ENCODE peak calls at places on chromosomes 16 and 17, in nine cellular contexts. C is CD8-positive, alpha-beta memory T cell; P is amniotic epithelial cell; T is A549; V is activated CD4-positive, alpha-beta T cell treated with anti-CD3 and anti-CD28 coated beads for 1 hour; Q is adrenal gland; J is SJSA1; N is type B pancreatic cell; L is naive thymus-derived CD4-positive, alpha-beta T cell. K is an unnamed sample.

GRCh38 chr17:7479389-7480192 is at the start of gene ZBTB4:
- DNase-seq in C (peak; percentile 76), P (no peak), T (peak; percentile 69), V (peak; percentile 57), Q (peak; percentile 71), J (peak; percentile 55), N (no peak), L (peak; percentile 65), K (no peak)

GRCh38 chr17:4477286-4477791 is 21.3 kb upstream of the SPNS2 start:
- DNase-seq in C (no peak), P (no peak), T (no peak), V (no peak), Q (no peak), J (no peak), N (no peak), L (no peak), K (no peak)

GRCh38 chr16:75238132-75238852 is 13.1 kb downstream of the BCAR1 start:
- DNase-seq in C (no peak), P (peak; percentile 81), T (no peak), V (no peak), Q (peak; percentile 94), J (no peak), N (no peak), L (no peak), K (no peak)

GRCh38 chr16:88383401-88384221 is 852 bp downstream of the ZNF469 start:
- DNase-seq in C (no peak), P (peak; percentile 42), T (peak; percentile 72), V (no peak), Q (peak; percentile 32), J (peak; percentile 75), N (no peak), L (no peak), K (no peak)

GRCh38 chr17:76714822-76715461 is 4.2 kb upstream of the MXRA7 start:
- DNase-seq in C (peak; percentile 67), P (no peak), T (peak; percentile 57), V (peak; percentile 56), Q (peak; percentile 89), J (peak; percentile 82), N (no peak), L (peak; percentile 71), K (no peak)

GRCh38 chr16:81806696-81807095 is 27.6 kb downstream of the PLCG2 start:
- DNase-seq in C (no peak), P (no peak), T (no peak), V (no peak), Q (no peak), J (no peak), N (no peak), L (no peak), K (no peak)

GRCh38 chr16:2019500-2019899 is at the start of gene NPW:
- DNase-seq in C (no peak), P (no peak), T (no peak), V (no peak), Q (no peak), J (no peak), N (no peak), L (no peak), K (no peak)

GRCh38 chr17:66494023-66494803 is 191.8 kb downstream of the PRKCA start:
- DNase-seq in C (no peak), P (peak; percentile 86), T (peak; percentile 65), V (no peak), Q (no peak), J (peak; percentile 91), N (no peak), L (no peak), K (peak; percentile 20)

GRCh38 chr17:2542456-2542855 is 30.8 kb upstream of the METTL16 start:
- DNase-seq in C (no peak), P (no peak), T (no peak), V (no peak), Q (peak; percentile 72), J (no peak), N (no peak), L (no peak), K (no peak)

GRCh38 chr16:17080105-17080504 is 390.7 kb downstream of the XYLT1 start:
- DNase-seq in C (no peak), P (no peak), T (no peak), V (no peak), Q (no peak), J (no peak), N (no peak), L (no peak), K (no peak)

GRCh38 chr17:82440991-82441627 is 9.4 kb downstream of the CYBC1 start:
- DNase-seq in C (no peak), P (no peak), T (no peak), V (no peak), Q (no peak), J (no peak), N (no peak), L (no peak), K (no peak)

GRCh38 chr16:20851601-20852000 is 45.3 kb downstream of the REXO5 start:
- DNase-seq in C (no peak), P (peak; percentile 98), T (peak; percentile 82), V (no peak), Q (peak; percentile 86), J (peak; percentile 21), N (no peak), L (no peak), K (no peak)

GRCh38 chr17:50762177-50762576 is 5.1 kb downstream of the ANKRD40CL start:
- DNase-seq in C (no peak), P (no peak), T (no peak), V (no peak), Q (no peak), J (no peak), N (no peak), L (no peak), K (no peak)

GRCh38 chr17:37176683-37177082 is 199.1 kb upstream of the C17orf78 start:
- DNase-seq in C (no peak), P (peak; percentile 46), T (no peak), V (no peak), Q (no peak), J (no peak), N (no peak), L (no peak), K (no peak)

GRCh38 chr17:11391134-11391533 is 150.1 kb downstream of the SHISA6 start:
- DNase-seq in C (no peak), P (no peak), T (no peak), V (no peak), Q (no peak), J (no peak), N (no peak), L (no peak), K (peak; percentile 16)

K was measured in NT2/D1.